ENCODE peak calls at places on chromosome 20, in nine cellular contexts. B is stimulated activated CD8-positive, alpha-beta memory T cell treated with anti-CD3 and anti-CD28 coated beads, Interleukin-4, amount 100 ng/mL, for 24 hours; J is endothelial cell; O is T-cell; X is RWPE1; Z is NCI-H1417; E is nucleus accumbens; S is transverse colon; D is GDM1. T is an unnamed sample.

GRCh38 chr20:24993337-24994185 is 1.0 kb upstream of the APMAP start:
- DNase-seq in B (no peak), J (no peak), O (no peak), X (peak; percentile 48), Z (peak; percentile 5), E (no peak), S (no peak), D (no peak), T (no peak)

GRCh38 chr20:37714973-37715657 is 21.3 kb downstream of the CTNNBL1 start:
- DNase-seq in B (no peak), J (no peak), O (no peak), X (peak; percentile 66), Z (no peak), E (no peak), S (no peak), D (no peak), T (no peak)

GRCh38 chr20:10970109-10970508 is 296.3 kb upstream of the JAG1 start:
- DNase-seq in B (no peak), J (no peak), O (no peak), X (no peak), Z (no peak), E (no peak), S (no peak), D (no peak), T (peak; percentile 8)

GRCh38 chr20:63624486-63624885 is 2.4 kb downstream of the GMEB2 start:
- DNase-seq in B (no peak), J (no peak), O (no peak), X (no peak), Z (no peak), E (no peak), S (no peak), D (no peak), T (no peak)

GRCh38 chr20:48719598-48720255 is 108.1 kb downstream of the PREX1 start:
- DNase-seq in B (no peak), J (no peak), O (no peak), X (no peak), Z (no peak), E (no peak), S (no peak), D (no peak), T (no peak)

GRCh38 chr20:63133481-63134091 is 82.3 kb downstream of the YTHDF1 start:
- DNase-seq in B (no peak), J (no peak), O (no peak), X (no peak), Z (no peak), E (no peak), S (no peak), D (no peak), T (no peak)

GRCh38 chr20:15528386-15529111 is 1044.7 kb downstream of the KIF16B start:
- DNase-seq in B (no peak), J (no peak), O (no peak), X (no peak), Z (no peak), E (no peak), S (no peak), D (no peak), T (no peak)

GRCh38 chr20:61166324-61166723 is 85.7 kb upstream of the CDH4 start:
- DNase-seq in B (no peak), J (no peak), O (no peak), X (peak; percentile 65), Z (no peak), E (no peak), S (no peak), D (no peak), T (peak; percentile 21)

GRCh38 chr20:40251284-40251932 is 437.6 kb downstream of the MAFB start:
- DNase-seq in B (no peak), J (peak; percentile 46), O (no peak), X (peak; percentile 36), Z (no peak), E (no peak), S (peak; percentile 18), D (no peak), T (no peak)

GRCh38 chr20:50415516-50416268 is 94.5 kb upstream of the PTPN1 start:
- DNase-seq in B (no peak), J (no peak), O (no peak), X (peak; percentile 40), Z (no peak), E (peak; percentile 94), S (peak; percentile 98), D (no peak), T (peak; percentile 81)